ENCODE peak calls at places on chromosomes 1 and 21, in six cellular contexts. M is left ventricle myocardium inferior, N is Calu3, F is cardiac muscle cell, Y is RWPE1, O is HFFc6. V is an unnamed sample.

GRCh38 chr1:220511183-220511582 is 16.8 kb upstream of the MARK1 start:
- DNase-seq in O (no peak), M (no peak), Y (peak), N (no peak), F (no peak), V (no peak)

GRCh38 chr1:171160611-171161354 is 24.3 kb upstream of the FMO2 start:
- DNase-seq in O (no peak), Y (no peak), F (no peak), M (no peak), N (no peak), V (no peak)

GRCh38 chr1:218257971-218258370 is 27.1 kb upstream of the RRP15 start:
- DNase-seq in N (no peak), F (no peak), M (no peak), Y (no peak), O (no peak), V (no peak)

GRCh38 chr1:38436006-38436405 is 389.4 kb upstream of the POU3F1 start:
- DNase-seq in O (no peak), M (no peak), F (no peak), Y (no peak), N (no peak), V (no peak)

GRCh38 chr1:100543640-100544039 is 5.7 kb downstream of the GPR88 start:
- DNase-seq in N (peak), Y (peak), F (no peak), M (no peak), O (no peak), V (no peak)

GRCh38 chr21:34962586-34963222 is 86.4 kb downstream of the RUNX1 start:
- DNase-seq in O (no peak), Y (no peak), F (no peak), M (no peak), N (no peak), V (no peak)

GRCh38 chr21:41940431-41940830 is 13.4 kb downstream of the C2CD2 start:
- DNase-seq in O (no peak), Y (no peak), M (no peak), N (no peak), F (no peak), V (no peak)

GRCh38 chr1:15213333-15213732 is 33.7 kb upstream of the FHAD1 start:
- DNase-seq in O (no peak), M (no peak), F (no peak), Y (no peak), N (no peak), V (no peak)

GRCh38 chr1:183159960-183160359 is 26.1 kb upstream of the LAMC2 start:
- DNase-seq in O (peak), M (no peak), Y (peak), F (no peak), N (peak), V (no peak)

GRCh38 chr1:175192111-175192629 is 406 bp downstream of the KIAA0040 start:
- DNase-seq in O (no peak), N (peak), Y (no peak), F (peak), M (peak), V (no peak)

GRCh38 chr1:183778006-183778405 is 26.9 kb upstream of the RGL1 start:
- DNase-seq in Y (no peak), F (no peak), M (no peak), O (no peak), N (no peak), V (no peak)

GRCh38 chr1:166305371-166305770 is 138.6 kb upstream of the FAM78B start:
- DNase-seq in F (no peak), M (no peak), Y (no peak), O (no peak), N (no peak), V (no peak)

GRCh38 chr1:166297993-166298392 is 131.2 kb upstream of the FAM78B start:
- DNase-seq in Y (no peak), O (no peak), M (no peak), F (no peak), N (no peak), V (no peak)

GRCh38 chr1:166304131-166304530 is 137.3 kb upstream of the FAM78B start:
- DNase-seq in Y (no peak), M (no peak), N (no peak), F (no peak), O (no peak), V (no peak)

GRCh38 chr1:166302919-166303758 is 136.3 kb upstream of the FAM78B start:
- DNase-seq in N (no peak), O (no peak), M (no peak), Y (no peak), F (no peak), V (no peak)

DNA sequence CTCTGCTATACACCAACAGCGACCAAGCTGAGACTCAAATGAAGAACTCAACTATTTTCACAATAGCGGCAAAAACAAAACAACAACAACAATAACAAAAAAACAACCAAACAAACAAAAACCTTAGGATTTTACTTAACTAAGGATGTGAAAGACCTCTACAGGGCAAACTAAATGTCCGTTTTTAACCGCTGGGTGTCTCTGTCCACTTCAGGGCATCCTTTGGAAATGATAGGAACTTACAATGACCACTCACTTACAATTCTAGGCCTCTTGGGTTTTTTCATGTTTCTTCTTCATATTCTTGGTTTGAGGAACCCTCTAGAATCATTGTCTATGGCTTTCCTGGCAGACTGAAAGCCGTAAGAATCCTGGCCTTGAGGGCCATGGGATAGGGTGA is 134.0 kb upstream of the FAM78B start:
- DNase-seq in M (no peak), Y (no peak), F (no peak), N (no peak), O (no peak), V (no peak)
- TF ChIP-seq CTCF in M (no peak), Y (no peak), F (no peak), N (no peak), O (peak), V (no peak)

DNA sequence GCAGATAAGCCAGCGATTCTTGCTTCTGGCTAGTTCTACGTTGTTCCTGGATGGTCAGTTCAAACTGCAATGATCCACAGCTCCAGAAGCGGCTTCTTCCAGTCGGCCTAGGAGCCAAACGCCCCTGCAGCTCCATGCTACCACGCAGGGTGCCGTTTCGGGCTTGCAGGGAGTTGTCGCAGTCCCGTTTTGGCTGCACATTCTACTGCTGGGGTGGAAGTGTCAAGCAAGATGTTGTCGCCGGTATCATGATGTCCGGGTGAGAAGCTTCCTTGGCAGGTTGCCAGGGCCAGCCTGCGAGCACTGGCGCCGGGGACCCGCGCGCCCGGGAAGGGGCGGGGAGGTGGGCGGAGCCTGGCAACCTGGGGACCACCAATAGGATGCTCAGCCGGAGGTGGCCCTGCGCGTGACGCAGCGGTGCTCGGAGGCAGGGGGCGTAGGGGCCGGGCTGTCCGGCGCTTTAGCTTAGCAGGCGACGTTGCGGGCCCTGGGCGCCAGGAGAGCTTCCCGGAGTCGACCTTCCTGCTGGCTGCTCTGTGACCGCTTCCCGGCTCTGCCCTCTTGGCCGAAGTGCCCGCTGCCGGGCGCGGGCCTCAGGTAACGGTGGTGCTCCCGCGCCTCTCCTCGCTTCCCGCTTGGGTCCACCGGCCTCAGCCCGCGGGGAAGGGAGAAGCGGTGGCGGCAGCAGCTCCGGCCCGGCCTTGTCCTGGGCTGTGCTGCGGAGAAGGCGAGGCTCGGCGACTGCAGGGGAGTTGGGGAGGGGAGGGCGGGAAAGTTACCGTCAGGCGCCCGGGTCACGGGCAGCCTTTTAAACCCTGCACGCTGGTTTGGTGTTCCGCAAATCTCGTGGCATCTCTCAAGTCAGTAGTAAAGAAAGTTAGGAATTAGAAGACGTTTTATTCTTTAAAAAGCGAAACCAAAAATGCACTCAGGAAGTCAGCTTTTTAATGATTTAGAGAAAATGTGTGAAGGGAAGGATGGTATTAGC is at the start of gene SOAT1:
- DNase-seq in Y (peak), O (peak), M (peak), N (peak), F (peak), V (peak)
- TF ChIP-seq CTCF in Y (peak), O (peak), M (no peak), N (peak), F (peak), V (no peak)

GRCh38 chr1:43197343-43198127 is 25.4 kb downstream of the CFAP57 start:
- DNase-seq in Y (no peak), O (no peak), N (no peak), F (no peak), M (no peak), V (no peak)
- TF ChIP-seq CTCF in Y (no peak), O (no peak), N (no peak), F (no peak), M (no peak), V (no peak)

GRCh38 chr21:32457962-32458361 is 45.5 kb downstream of the EVA1C start:
- DNase-seq in N (no peak), F (no peak), O (no peak), Y (no peak), M (no peak), V (no peak)

GRCh38 chr21:32459972-32460371 is 47.5 kb downstream of the EVA1C start:
- DNase-seq in N (no peak), O (no peak), Y (no peak), F (no peak), M (no peak), V (no peak)

GRCh38 chr21:32456497-32456918 is 44.0 kb downstream of the EVA1C start:
- DNase-seq in O (peak), F (peak), N (no peak), M (no peak), Y (no peak), V (no peak)

GRCh38 chr21:32455548-32455947 is 43.0 kb downstream of the EVA1C start:
- DNase-seq in Y (no peak), N (no peak), M (no peak), O (no peak), F (no peak), V (no peak)

DNA sequence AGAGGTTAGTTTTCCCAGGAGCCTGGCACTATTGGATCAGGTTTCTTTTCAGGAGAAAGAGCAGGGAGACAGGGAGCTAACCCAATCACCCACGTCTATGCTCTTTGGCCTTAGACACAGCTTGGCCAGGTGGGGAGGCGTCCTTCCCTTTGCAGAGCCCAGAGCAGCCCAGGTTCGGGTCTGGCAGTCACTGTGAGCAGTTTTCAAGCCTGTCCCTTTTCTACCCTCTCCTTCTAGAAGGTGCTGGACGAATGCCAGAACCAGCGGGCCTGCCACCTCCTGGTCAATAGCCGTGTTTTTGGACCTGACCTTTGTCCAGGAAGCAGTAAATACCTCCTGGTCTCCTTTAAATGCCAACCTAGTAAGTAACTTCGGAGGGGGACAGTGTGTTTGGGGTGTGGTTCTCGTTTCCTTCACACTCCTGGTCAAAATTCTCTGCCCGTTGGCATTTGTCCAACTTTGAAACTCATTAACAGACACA is 44.9 kb downstream of the EVA1C start:
- DNase-seq in F (peak), N (peak), O (no peak), Y (no peak), M (peak), V (no peak)
- TF ChIP-seq CTCF in F (no peak), N (no peak), O (no peak), Y (no peak), M (no peak), V (no peak)

GRCh38 chr1:155934097-155934932 is at the start of gene KHDC4:
- DNase-seq in M (peak), Y (peak), N (peak), O (peak), F (peak), V (peak)
- TF ChIP-seq CTCF in M (peak), Y (no peak), N (no peak), O (no peak), F (no peak), V (no peak)

V was measured in glutamatergic neuron.